ENCODE peak calls at places on chromosomes 11 and 22, in five cellular contexts. O is IMR-90, T is HepG2, U is K562, R is H1. C is an unnamed sample.

GRCh38 chr11:31995525-31996123 is 95.2 kb upstream of the RCN1 start:
- DNase-seq in O (peak), T (no peak), U (no peak), R (no peak), C (no peak)

GRCh38 chr11:70925238-70925637 is 327.1 kb downstream of the SHANK2 start:
- DNase-seq in O (no peak), T (no peak), U (no peak), R (no peak), C (no peak)

GRCh38 chr11:64659417-64660144 is 63.4 kb downstream of the NRXN2 start:
- DNase-seq in O (peak), T (peak), U (peak), R (no peak), C (peak)

GRCh38 chr11:94973099-94973968 is at the start of the genes CWC15 and KDM4D:
- DNase-seq in O (peak), T (peak), U (peak), R (peak), C (peak)

GRCh38 chr11:134266841-134267251 is 9.3 kb upstream of the GLB1L3 start:
- DNase-seq in O (peak), T (no peak), U (no peak), R (no peak), C (no peak)

GRCh38 chr11:71251159-71251721 is 1.1 kb downstream of the SHANK2 start:
- DNase-seq in O (no peak), T (no peak), U (no peak), R (no peak), C (no peak)

GRCh38 chr11:117970400-117971024 is 15.7 kb upstream of the IL10RA start:
- DNase-seq in O (no peak), T (no peak), U (no peak), R (no peak), C (no peak)

GRCh38 chr22:45632791-45633515 is 38.7 kb upstream of the ATXN10 start:
- DNase-seq in O (no peak), T (peak), U (no peak), R (no peak), C (no peak)

GRCh38 chr22:38353142-38353629 is 36.0 kb upstream of the CSNK1E start:
- DNase-seq in O (peak), T (no peak), U (peak), R (peak), C (peak)

GRCh38 chr11:63490551-63491239 is at the start of gene PLAAT5:
- DNase-seq in O (no peak), T (no peak), U (no peak), R (peak), C (no peak)
- TF ChIP-seq MAFK in O (no peak), T (no peak), U (no peak), R (no peak), C (no peak)

GRCh38 chr11:124758355-124759267 is 3.5 kb downstream of the ESAM start:
- DNase-seq in O (peak), T (peak), U (peak), R (peak), C (peak)

GRCh38 chr11:124759268-124760204 is 2.6 kb downstream of the ESAM start:
- DNase-seq in O (no peak), T (no peak), U (no peak), R (peak), C (no peak)

GRCh38 chr11:124761301-124762021 is 629 bp downstream of the ESAM start:
- DNase-seq in O (no peak), T (no peak), U (no peak), R (peak), C (no peak)

GRCh38 chr11:124760806-124761205 is 1.3 kb downstream of the ESAM start:
- DNase-seq in O (no peak), T (no peak), U (no peak), R (no peak), C (no peak)

DNA sequence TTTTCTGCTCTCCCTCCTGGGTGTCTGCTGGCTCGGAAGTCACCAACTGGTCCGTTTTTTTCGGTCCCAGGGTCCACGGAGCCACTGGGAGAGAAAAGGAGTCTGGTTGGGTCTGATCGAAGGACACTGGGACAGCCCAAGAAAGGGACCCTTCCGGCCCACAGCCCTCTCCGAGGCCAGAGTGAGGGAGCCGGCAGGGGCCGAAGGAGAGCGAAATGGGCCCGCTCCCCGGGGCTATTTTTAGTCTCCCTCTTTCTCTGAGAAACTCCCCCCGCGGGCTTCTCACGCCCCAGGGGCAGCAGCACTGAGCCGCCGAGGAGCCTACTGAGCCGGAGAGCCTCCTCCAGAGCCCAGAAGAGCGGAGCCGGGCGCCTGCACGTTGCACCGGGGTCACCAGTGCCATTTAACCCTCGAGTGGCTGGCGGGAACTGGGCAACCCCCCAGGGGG is 1.9 kb downstream of the ESAM start:
- DNase-seq in O (no peak), T (no peak), U (no peak), R (peak), C (no peak)
- TF ChIP-seq MAFK in O (no peak), T (no peak), U (no peak), R (no peak), C (no peak)

DNA sequence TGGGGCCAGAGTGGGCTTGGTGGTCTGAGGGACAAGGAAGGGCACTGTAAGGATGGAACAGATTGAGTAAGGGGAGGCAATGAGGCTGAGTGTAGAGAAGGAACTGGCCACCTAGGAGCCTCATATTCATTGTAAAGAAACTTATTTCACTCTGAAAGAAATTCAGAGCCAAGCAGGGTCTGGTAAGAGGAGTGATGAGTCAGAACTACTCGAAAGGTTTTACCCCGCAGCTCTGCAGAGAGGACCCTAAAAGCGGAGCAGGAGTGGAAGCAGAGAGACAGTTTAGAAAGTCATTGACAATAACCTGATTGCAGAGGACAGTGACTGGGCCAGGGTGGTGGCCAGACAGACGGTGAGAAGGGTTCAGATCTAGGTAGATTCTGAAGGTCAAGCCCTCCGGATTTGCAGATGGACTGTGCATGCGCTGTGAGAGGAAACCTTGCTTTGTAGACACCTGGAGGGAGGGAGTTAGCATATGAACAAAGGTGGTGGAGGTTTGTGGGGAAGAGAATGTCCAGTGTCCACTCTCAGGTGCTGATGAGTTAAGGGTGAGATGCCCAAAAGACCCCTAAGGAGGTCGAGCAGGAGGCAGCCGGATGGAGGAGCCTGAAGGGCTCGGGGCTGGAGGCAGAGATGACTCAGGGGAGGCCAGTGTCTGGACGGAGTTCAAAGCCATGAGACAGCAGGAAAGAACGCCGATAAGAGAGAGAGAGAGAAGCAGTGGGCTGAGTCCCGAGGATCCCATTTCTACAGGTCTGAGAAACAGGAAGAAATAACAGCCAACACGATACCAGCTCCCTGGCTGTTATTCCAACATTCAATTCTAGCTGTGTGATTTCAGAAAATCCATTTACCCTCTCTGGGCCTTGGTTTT is 546.0 kb downstream of the BRD1 start:
- DNase-seq in O (no peak), T (no peak), U (peak), R (no peak), C (peak)
- TF ChIP-seq MAFK in O (no peak), T (no peak), U (no peak), R (no peak), C (no peak)

GRCh38 chr22:41782316-41782715 is 18.2 kb upstream of the CCDC134 start:
- DNase-seq in O (no peak), T (no peak), U (no peak), R (no peak), C (no peak)
- TF ChIP-seq MAFK in O (no peak), T (no peak), U (no peak), R (no peak), C (no peak)

DNA sequence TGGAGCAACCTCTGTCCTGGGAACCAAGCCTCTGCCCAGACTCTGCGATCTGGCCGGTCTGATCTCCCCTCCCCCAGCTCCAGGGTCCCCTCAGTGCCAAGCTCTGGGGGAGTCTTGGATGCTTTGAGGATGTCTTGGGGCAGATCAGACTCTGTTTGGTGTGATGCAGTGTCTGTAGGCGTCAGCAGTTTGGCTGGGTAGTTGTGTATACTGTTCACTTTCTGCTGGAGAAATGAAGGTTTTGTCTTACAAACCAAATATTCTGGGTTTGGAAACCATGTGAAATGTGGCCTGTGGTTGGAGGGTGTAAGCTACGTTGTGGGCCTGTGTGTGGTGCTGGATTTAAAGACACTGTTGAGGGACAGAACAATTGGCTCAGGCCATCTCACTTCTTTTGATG is 4.6 kb downstream of the INSC start:
- DNase-seq in O (peak), T (no peak), U (no peak), R (no peak), C (no peak)
- TF ChIP-seq MAFK in O (no peak), T (no peak), U (no peak), R (no peak), C (no peak)